ENCODE peak calls at places on chromosomes 16 and 17, in six cellular contexts. One of them, this sample, is unnamed.

GRCh38 chr17:76479515-76480048 is 12.2 kb downstream of the AANAT start:
- DNase-seq in spleen: no peak
- DNase-seq in GM12864: no peak
- DNase-seq in suprapubic skin: no peak
- DNase-seq in heart left ventricle: no peak
- DNase-seq in fibroblast of villous mesenchyme: no peak
- DNase-seq in this sample: no peak

GRCh38 chr17:6021011-6021400 is 49.2 kb upstream of the WSCD1 start:
- DNase-seq in fibroblast of villous mesenchyme: no peak
- DNase-seq in suprapubic skin: no peak
- DNase-seq in spleen: no peak
- DNase-seq in GM12864: no peak
- DNase-seq in heart left ventricle: no peak
- DNase-seq in this sample: peak

GRCh38 chr16:46748775-46749705 is 896 bp upstream of the MYLK3 start:
- DNase-seq in GM12864: no peak
- DNase-seq in fibroblast of villous mesenchyme: no peak
- DNase-seq in heart left ventricle: peak
- DNase-seq in suprapubic skin: no peak
- DNase-seq in spleen: peak
- DNase-seq in this sample: no peak

GRCh38 chr17:34692932-34693331 is 113.5 kb downstream of the TMEM132E start:
- DNase-seq in fibroblast of villous mesenchyme: no peak
- DNase-seq in GM12864: no peak
- DNase-seq in suprapubic skin: no peak
- DNase-seq in spleen: no peak
- DNase-seq in heart left ventricle: no peak
- DNase-seq in this sample: no peak

GRCh38 chr17:82930924-82931695 is 91.3 kb upstream of the ZNF750 start:
- DNase-seq in suprapubic skin: peak
- DNase-seq in heart left ventricle: no peak
- DNase-seq in GM12864: no peak
- DNase-seq in spleen: peak
- DNase-seq in fibroblast of villous mesenchyme: no peak
- DNase-seq in this sample: no peak

GRCh38 chr16:66156538-66156937 is 210.0 kb upstream of the CDH5 start:
- DNase-seq in spleen: no peak
- DNase-seq in GM12864: no peak
- DNase-seq in fibroblast of villous mesenchyme: no peak
- DNase-seq in suprapubic skin: no peak
- DNase-seq in heart left ventricle: no peak
- DNase-seq in this sample: no peak

GRCh38 chr17:2803971-2804370 is 7.7 kb downstream of the RAP1GAP2 start:
- DNase-seq in spleen: no peak
- DNase-seq in GM12864: no peak
- DNase-seq in heart left ventricle: no peak
- DNase-seq in fibroblast of villous mesenchyme: no peak
- DNase-seq in suprapubic skin: no peak
- DNase-seq in this sample: no peak

GRCh38 chr17:2282297-2282873 is 21.2 kb downstream of the SMG6 start:
- DNase-seq in suprapubic skin: no peak
- DNase-seq in heart left ventricle: no peak
- DNase-seq in spleen: no peak
- DNase-seq in fibroblast of villous mesenchyme: peak
- DNase-seq in GM12864: peak
- DNase-seq in this sample: peak

GRCh38 chr16:1678500-1679098 is 520 bp downstream of the JPT2 start:
- DNase-seq in fibroblast of villous mesenchyme: peak
- DNase-seq in spleen: no peak
- DNase-seq in GM12864: no peak
- DNase-seq in suprapubic skin: no peak
- DNase-seq in heart left ventricle: peak
- DNase-seq in this sample: peak

GRCh38 chr16:67210069-67210937 is 11.4 kb downstream of the ELMO3 start:
- DNase-seq in GM12864: no peak
- DNase-seq in heart left ventricle: no peak
- DNase-seq in spleen: no peak
- DNase-seq in fibroblast of villous mesenchyme: no peak
- DNase-seq in suprapubic skin: no peak
- DNase-seq in this sample: no peak

GRCh38 chr17:59972778-59973177 is 8.2 kb upstream of the RNFT1 start:
- DNase-seq in GM12864: no peak
- DNase-seq in suprapubic skin: no peak
- DNase-seq in spleen: no peak
- DNase-seq in heart left ventricle: no peak
- DNase-seq in fibroblast of villous mesenchyme: peak
- DNase-seq in this sample: peak

GRCh38 chr16:6105115-6105514 is 1007.5 kb upstream of the EEF2KMT start:
- DNase-seq in suprapubic skin: no peak
- DNase-seq in fibroblast of villous mesenchyme: no peak
- DNase-seq in GM12864: no peak
- DNase-seq in heart left ventricle: no peak
- DNase-seq in spleen: no peak
- DNase-seq in this sample: no peak

GRCh38 chr16:10989494-10989893 is 45.1 kb downstream of the CLEC16A start:
- DNase-seq in fibroblast of villous mesenchyme: no peak
- DNase-seq in suprapubic skin: no peak
- DNase-seq in spleen: no peak
- DNase-seq in GM12864: no peak
- DNase-seq in heart left ventricle: no peak
- DNase-seq in this sample: no peak

GRCh38 chr17:65314212-65314611 is 177.0 kb downstream of the RGS9 start:
- DNase-seq in GM12864: no peak
- DNase-seq in heart left ventricle: no peak
- DNase-seq in suprapubic skin: no peak
- DNase-seq in spleen: no peak
- DNase-seq in fibroblast of villous mesenchyme: no peak
- DNase-seq in this sample: no peak

GRCh38 chr16:48082516-48082915 is 73.3 kb downstream of the ABCC12 start:
- DNase-seq in GM12864: no peak
- DNase-seq in heart left ventricle: peak
- DNase-seq in spleen: no peak
- DNase-seq in fibroblast of villous mesenchyme: no peak
- DNase-seq in suprapubic skin: no peak
- DNase-seq in this sample: no peak

GRCh38 chr17:76132574-76133338 is 8.3 kb downstream of the FOXJ1 start:
- DNase-seq in heart left ventricle: no peak
- DNase-seq in GM12864: no peak
- DNase-seq in fibroblast of villous mesenchyme: no peak
- DNase-seq in spleen: no peak
- DNase-seq in suprapubic skin: no peak
- DNase-seq in this sample: peak

GRCh38 chr16:11151156-11151904 is 104.7 kb downstream of the SOCS1 start:
- DNase-seq in fibroblast of villous mesenchyme: no peak
- DNase-seq in spleen: peak
- DNase-seq in GM12864: no peak
- DNase-seq in suprapubic skin: no peak
- DNase-seq in heart left ventricle: no peak
- DNase-seq in this sample: no peak

GRCh38 chr17:4934173-4934979 is 2.3 kb downstream of the GP1BA start:
- DNase-seq in heart left ventricle: no peak
- DNase-seq in GM12864: no peak
- DNase-seq in fibroblast of villous mesenchyme: peak
- DNase-seq in spleen: no peak
- DNase-seq in suprapubic skin: no peak
- DNase-seq in this sample: peak
- TF ChIP-seq CTCF in heart left ventricle: peak
- TF ChIP-seq CTCF in GM12864: peak
- TF ChIP-seq CTCF in fibroblast of villous mesenchyme: peak
- TF ChIP-seq CTCF in spleen: no peak
- TF ChIP-seq CTCF in suprapubic skin: no peak
- TF ChIP-seq CTCF in this sample: peak

GRCh38 chr17:57442401-57442823 is 186.1 kb downstream of the MSI2 start:
- DNase-seq in heart left ventricle: no peak
- DNase-seq in fibroblast of villous mesenchyme: peak
- DNase-seq in GM12864: no peak
- DNase-seq in suprapubic skin: no peak
- DNase-seq in spleen: no peak
- DNase-seq in this sample: peak

GRCh38 chr17:57438031-57438731 is 181.9 kb downstream of the MSI2 start:
- DNase-seq in suprapubic skin: no peak
- DNase-seq in heart left ventricle: no peak
- DNase-seq in spleen: peak
- DNase-seq in fibroblast of villous mesenchyme: no peak
- DNase-seq in GM12864: no peak
- DNase-seq in this sample: no peak

GRCh38 chr17:57441270-57441600 is 184.9 kb downstream of the MSI2 start:
- DNase-seq in fibroblast of villous mesenchyme: no peak
- DNase-seq in GM12864: no peak
- DNase-seq in heart left ventricle: no peak
- DNase-seq in suprapubic skin: no peak
- DNase-seq in spleen: peak
- DNase-seq in this sample: no peak

GRCh38 chr17:57442914-57443571 is 186.7 kb downstream of the MSI2 start:
- DNase-seq in fibroblast of villous mesenchyme: peak
- DNase-seq in GM12864: no peak
- DNase-seq in suprapubic skin: no peak
- DNase-seq in spleen: peak
- DNase-seq in heart left ventricle: peak
- DNase-seq in this sample: peak

DNA sequence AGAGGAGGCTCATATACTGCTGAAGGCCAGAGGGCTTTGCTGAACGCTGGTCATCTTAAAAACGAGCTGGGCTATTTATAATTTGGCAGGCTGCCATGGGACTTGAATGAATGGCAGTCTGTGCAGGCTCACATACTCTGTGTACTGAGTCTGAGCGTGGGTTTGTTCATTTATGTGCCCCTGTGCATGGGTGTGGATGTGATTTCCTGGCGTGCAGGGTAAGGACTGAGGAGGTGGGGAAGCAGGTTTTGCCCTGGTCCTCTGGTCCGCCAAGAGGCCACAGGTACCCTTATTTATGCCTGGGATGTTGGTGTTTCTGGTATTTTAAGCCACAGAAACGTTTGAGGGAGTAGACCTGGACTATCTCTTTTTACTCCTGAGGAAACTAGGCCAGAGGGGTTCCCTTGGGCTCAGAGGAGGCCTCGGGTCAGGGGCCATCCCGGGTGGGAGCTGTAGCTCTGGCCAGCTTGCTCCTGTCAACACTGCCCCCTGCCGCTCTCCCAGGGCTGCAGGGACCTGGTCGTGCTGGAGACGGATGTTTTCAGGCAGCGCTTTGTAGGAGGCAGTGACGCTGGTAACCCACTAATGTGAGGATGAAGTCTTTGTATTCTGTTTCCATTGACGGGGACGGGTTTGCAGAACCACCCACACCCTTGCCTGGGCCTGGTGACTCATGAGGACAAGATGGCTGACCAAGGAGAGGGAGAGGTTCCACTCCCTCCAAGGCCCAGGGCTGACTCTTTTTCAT is 184.4 kb downstream of the MSI2 start:
- DNase-seq in heart left ventricle: peak
- DNase-seq in GM12864: no peak
- DNase-seq in fibroblast of villous mesenchyme: peak
- DNase-seq in spleen: peak
- DNase-seq in suprapubic skin: no peak
- DNase-seq in this sample: peak
- TF ChIP-seq CTCF in heart left ventricle: peak
- TF ChIP-seq CTCF in GM12864: peak
- TF ChIP-seq CTCF in fibroblast of villous mesenchyme: peak
- TF ChIP-seq CTCF in spleen: peak
- TF ChIP-seq CTCF in suprapubic skin: no peak
- TF ChIP-seq CTCF in this sample: peak

DNA sequence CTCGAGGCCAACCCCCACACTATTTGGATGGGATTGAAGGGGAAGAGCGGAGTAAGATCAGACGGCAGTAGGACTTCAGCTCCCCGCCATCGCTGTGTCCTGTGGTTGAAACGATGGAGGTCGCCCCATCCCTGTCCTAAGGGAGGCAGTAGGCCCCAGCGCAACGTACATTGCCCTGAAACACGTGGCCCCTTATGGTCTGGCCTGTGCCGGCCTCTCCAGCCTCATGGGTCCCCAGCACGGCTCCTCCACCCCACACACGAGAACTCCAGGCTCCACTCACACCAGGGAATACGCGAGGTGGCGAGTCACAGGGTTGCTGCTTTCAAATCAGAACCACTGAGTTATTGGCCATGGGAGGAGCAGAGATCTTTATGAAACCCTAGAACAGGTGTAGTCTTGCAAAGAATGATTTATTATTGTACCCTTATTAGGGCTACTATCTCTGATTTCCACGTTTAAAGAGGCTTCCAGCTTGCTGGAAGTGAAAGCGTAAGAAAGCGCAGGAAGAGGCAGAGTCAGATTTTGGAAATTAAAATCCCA is 669 bp upstream of the DCTPP1 start:
- DNase-seq in fibroblast of villous mesenchyme: no peak
- DNase-seq in suprapubic skin: no peak
- DNase-seq in spleen: no peak
- DNase-seq in GM12864: no peak
- DNase-seq in heart left ventricle: no peak
- DNase-seq in this sample: no peak
- TF ChIP-seq CTCF in fibroblast of villous mesenchyme: no peak
- TF ChIP-seq CTCF in suprapubic skin: no peak
- TF ChIP-seq CTCF in spleen: no peak
- TF ChIP-seq CTCF in GM12864: no peak
- TF ChIP-seq CTCF in heart left ventricle: peak
- TF ChIP-seq CTCF in this sample: no peak

DNA sequence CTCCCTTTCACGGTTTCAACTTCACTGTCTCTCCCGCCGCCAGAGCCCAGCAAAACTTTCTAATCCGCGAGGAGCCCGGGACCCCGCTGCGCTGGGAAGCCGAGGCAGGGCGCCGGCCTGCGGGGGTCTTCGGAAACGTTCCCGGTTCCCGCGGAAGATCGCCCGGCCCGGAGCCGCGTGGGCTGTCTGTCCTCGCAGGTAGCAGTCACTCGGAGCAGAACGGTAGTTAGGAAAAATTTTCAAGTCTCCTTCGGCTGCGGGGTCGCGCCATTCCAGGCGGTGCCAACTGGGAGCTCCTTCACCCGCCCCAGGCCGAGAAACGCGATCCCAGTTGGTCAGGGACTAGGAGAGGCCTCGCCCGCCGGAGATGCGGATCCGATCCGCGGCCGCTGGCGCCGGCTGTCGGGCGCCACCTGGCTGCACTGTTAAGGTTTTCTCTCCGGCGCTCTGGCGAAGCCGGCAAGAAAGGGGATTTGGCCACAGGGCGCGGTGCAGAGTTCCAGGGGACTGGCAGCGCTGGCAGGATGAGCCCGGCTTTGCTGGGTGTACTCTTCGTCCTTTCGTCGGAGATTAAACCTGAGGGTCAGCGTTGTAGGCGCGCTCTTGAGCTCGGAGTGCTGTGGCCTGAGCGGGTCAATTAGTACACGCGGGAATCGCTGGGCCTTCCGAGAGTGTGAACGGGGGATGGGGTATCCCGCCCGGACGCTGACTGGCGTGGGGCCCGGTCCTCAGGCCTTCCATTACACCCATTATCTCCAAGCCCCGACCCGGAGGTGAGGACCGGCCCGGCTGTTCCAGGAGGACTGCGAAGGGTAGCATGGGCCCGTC is 135.4 kb downstream of the KCNJ12 start:
- DNase-seq in suprapubic skin: peak
- DNase-seq in spleen: peak
- DNase-seq in heart left ventricle: peak
- DNase-seq in fibroblast of villous mesenchyme: peak
- DNase-seq in GM12864: no peak
- DNase-seq in this sample: peak
- TF ChIP-seq CTCF in suprapubic skin: peak
- TF ChIP-seq CTCF in spleen: peak
- TF ChIP-seq CTCF in heart left ventricle: peak
- TF ChIP-seq CTCF in fibroblast of villous mesenchyme: peak
- TF ChIP-seq CTCF in GM12864: peak
- TF ChIP-seq CTCF in this sample: peak